ENCODE peak calls at places on chromosomes 12 and 14, in nine cellular contexts. I is GM23338, M is psoas muscle, V is bronchial epithelial cell, C is epithelial cell of proximal tubule, D is cardiac fibroblast, A is IMR-90, T is stomach, Q is fibroblast of the aortic adventitia. W is an unnamed sample.

GRCh38 chr12:66269757-66270383 is 32.4 kb upstream of the HELB start:
- DNase-seq in I (peak), M (no peak), V (peak), C (no peak), D (peak), A (peak), T (no peak), Q (peak), W (peak)

GRCh38 chr14:92348154-92348553 is 25.2 kb downstream of the SLC24A4 start:
- DNase-seq in I (no peak), M (no peak), V (peak), C (no peak), D (no peak), A (no peak), T (no peak), Q (no peak), W (no peak)

GRCh38 chr14:106218189-106218588 is 691.8 kb downstream of the TMEM121 start:
- DNase-seq in I (no peak), M (no peak), V (no peak), C (no peak), D (no peak), A (no peak), T (no peak), Q (no peak), W (no peak)

GRCh38 chr12:46454981-46455380 is 82.4 kb upstream of the SLC38A2 start:
- DNase-seq in I (no peak), M (no peak), V (no peak), C (no peak), D (no peak), A (no peak), T (no peak), Q (no peak), W (no peak)

GRCh38 chr14:99176156-99176945 is 95.6 kb downstream of the BCL11B start:
- DNase-seq in I (peak), M (no peak), V (no peak), C (no peak), D (no peak), A (no peak), T (peak), Q (no peak), W (no peak)

GRCh38 chr14:66944872-66945271 is 244.4 kb upstream of the GARIN2 start:
- DNase-seq in I (peak), M (no peak), V (no peak), C (no peak), D (peak), A (peak), T (no peak), Q (peak), W (no peak)

GRCh38 chr12:121536929-121537813 is 43.7 kb downstream of the KDM2B start:
- DNase-seq in I (peak), M (peak), V (no peak), C (no peak), D (peak), A (peak), T (peak), Q (peak), W (peak)

GRCh38 chr12:132413931-132414588 is 75.9 kb upstream of the FBRSL1 start:
- DNase-seq in I (peak), M (no peak), V (no peak), C (no peak), D (no peak), A (no peak), T (no peak), Q (no peak), W (peak)

GRCh38 chr14:49589387-49589786 is 3.2 kb upstream of the RPS29 start:
- DNase-seq in I (no peak), M (no peak), V (no peak), C (no peak), D (no peak), A (no peak), T (no peak), Q (no peak), W (no peak)

GRCh38 chr14:49598479-49599301 is at the start of gene LRR1:
- DNase-seq in I (peak), M (peak), V (peak), C (no peak), D (peak), A (peak), T (peak), Q (peak), W (peak)

GRCh38 chr14:49594347-49595089 is 4.2 kb upstream of the LRR1 start:
- DNase-seq in I (no peak), M (no peak), V (peak), C (no peak), D (peak), A (peak), T (no peak), Q (peak), W (peak)

GRCh38 chr14:49598182-49598478 is 610 bp upstream of the LRR1 start:
- DNase-seq in I (no peak), M (peak), V (no peak), C (no peak), D (no peak), A (no peak), T (peak), Q (no peak), W (no peak)

GRCh38 chr14:49593016-49593415 is 5.7 kb upstream of the LRR1 start:
- DNase-seq in I (no peak), M (no peak), V (peak), C (no peak), D (peak), A (peak), T (no peak), Q (peak), W (no peak)
- TF ChIP-seq CTCF in I (no peak), M (no peak), V (no peak), C (no peak), D (peak), A (peak), T (no peak), Q (no peak), W (no peak)

DNA sequence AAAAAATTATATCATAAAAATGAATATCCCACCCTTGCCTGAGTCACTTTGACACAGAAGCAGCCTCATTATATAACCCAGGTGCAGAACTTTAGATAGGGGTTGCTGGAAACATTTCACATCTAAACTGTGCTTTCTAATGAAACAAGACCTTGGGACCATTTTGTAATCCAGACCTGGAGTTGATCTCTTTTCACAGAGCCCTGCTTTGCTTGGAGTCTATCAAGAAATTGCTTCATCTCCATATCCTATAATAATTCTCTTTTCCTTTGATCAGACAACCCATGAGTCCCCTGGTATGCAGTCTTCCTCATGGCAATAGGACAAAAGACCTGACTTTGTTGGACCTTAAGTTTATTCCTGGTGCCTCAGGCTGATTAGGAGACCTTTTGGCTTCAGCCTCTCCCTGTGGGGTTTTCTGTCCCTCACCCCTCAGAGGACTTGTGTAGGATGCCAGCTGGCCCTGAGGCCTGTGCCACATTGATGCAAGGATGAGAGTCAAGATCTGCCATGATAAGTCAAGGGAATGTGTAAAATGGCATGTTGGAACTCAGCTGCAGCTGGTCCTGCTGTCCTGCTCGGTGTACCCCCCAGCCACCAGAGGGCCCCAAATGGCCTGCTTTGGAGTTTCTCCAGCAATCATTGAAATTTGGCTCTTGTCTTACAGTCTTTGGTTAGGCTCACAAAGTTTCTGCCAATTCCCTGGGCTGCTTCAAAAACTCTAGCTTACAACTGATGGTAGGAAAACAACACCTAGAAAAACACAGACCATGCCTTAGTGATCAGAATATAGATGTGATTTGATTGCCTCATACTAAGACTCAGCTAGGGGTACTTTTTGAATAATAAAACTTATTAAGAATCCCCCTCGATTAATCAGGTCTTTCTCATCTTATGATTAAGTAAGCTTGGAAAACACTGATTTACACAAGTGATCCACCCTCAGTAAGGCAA is 76.6 kb downstream of the HSD17B6 start:
- DNase-seq in I (peak), M (peak), V (peak), C (no peak), D (peak), A (peak), T (peak), Q (peak), W (peak)
- TF ChIP-seq CTCF in I (peak), M (no peak), V (peak), C (peak), D (peak), A (peak), T (no peak), Q (peak), W (peak)

DNA sequence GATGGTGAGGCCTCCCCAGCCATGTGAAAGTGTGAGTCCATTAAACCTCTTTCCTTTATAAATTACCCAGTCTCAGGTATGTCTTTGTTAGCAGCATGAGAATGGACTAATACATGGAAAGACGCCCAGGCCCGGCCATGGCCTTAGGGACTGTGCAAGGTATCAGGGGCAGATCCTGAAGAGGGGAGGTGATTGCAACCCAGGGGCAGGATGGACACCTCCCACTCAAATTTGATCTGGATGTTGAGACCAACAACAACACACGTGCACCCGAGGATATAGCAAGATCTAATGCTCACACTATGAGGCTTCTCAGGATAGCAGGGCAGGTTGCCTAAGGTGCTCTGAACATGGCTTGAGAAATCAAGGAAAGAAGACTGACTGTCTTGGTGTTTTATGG is 13.5 kb upstream of the SERPINA4 start:
- DNase-seq in I (no peak), M (no peak), V (no peak), C (no peak), D (no peak), A (no peak), T (no peak), Q (no peak), W (no peak)
- TF ChIP-seq CTCF in I (no peak), M (no peak), V (no peak), C (no peak), D (no peak), A (no peak), T (no peak), Q (no peak), W (no peak)

GRCh38 chr12:50222275-50222783 is 55.2 kb upstream of the CERS5 start:
- DNase-seq in I (peak), M (peak), V (peak), C (no peak), D (peak), A (peak), T (peak), Q (peak), W (peak)
- TF ChIP-seq CTCF in I (no peak), M (peak), V (peak), C (peak), D (peak), A (peak), T (no peak), Q (peak), W (no peak)

GRCh38 chr12:111064982-111065381 is 144.6 kb upstream of the MYL2 start:
- DNase-seq in I (no peak), M (no peak), V (no peak), C (no peak), D (no peak), A (no peak), T (no peak), Q (no peak), W (no peak)

GRCh38 chr12:111066744-111067437 is 146.5 kb upstream of the MYL2 start:
- DNase-seq in I (peak), M (no peak), V (peak), C (no peak), D (peak), A (no peak), T (no peak), Q (no peak), W (no peak)

GRCh38 chr12:111068281-111068680 is 147.9 kb upstream of the MYL2 start:
- DNase-seq in I (no peak), M (no peak), V (no peak), C (no peak), D (no peak), A (no peak), T (no peak), Q (no peak), W (no peak)

GRCh38 chr12:111069886-111070285 is 149.5 kb upstream of the MYL2 start:
- DNase-seq in I (no peak), M (no peak), V (no peak), C (no peak), D (no peak), A (no peak), T (no peak), Q (no peak), W (no peak)

GRCh38 chr12:111067498-111067897 is 147.1 kb upstream of the MYL2 start:
- DNase-seq in I (no peak), M (no peak), V (peak), C (no peak), D (no peak), A (no peak), T (peak), Q (no peak), W (no peak)
- TF ChIP-seq CTCF in I (no peak), M (no peak), V (no peak), C (no peak), D (no peak), A (no peak), T (no peak), Q (no peak), W (no peak)

GRCh38 chr12:16449459-16449858 is 102.0 kb downstream of the MGST1 start:
- DNase-seq in I (no peak), M (no peak), V (no peak), C (no peak), D (peak), A (no peak), T (no peak), Q (peak), W (no peak)
- TF ChIP-seq CTCF in I (peak), M (no peak), V (no peak), C (peak), D (no peak), A (peak), T (no peak), Q (no peak), W (no peak)

GRCh38 chr12:113164014-113164413 is 14.5 kb downstream of the CFAP73 start:
- DNase-seq in I (no peak), M (no peak), V (no peak), C (no peak), D (no peak), A (no peak), T (no peak), Q (no peak), W (no peak)
- TF ChIP-seq CTCF in I (no peak), M (no peak), V (no peak), C (no peak), D (no peak), A (no peak), T (no peak), Q (no peak), W (no peak)

W was measured in GM10248.